ENCODE peak calls at places on chromosomes 2 and 18, in five cellular contexts. P is AG09319, M is nucleus accumbens, L is DMS153, V is neural crest cell. S is an unnamed sample.

GRCh38 chr2:190791347-190791982 is 89.2 kb upstream of the GLS start:
- DNase-seq in P (no peak), M (no peak), L (no peak), V (no peak), S (peak)

GRCh38 chr2:128327180-128327964 is 8.7 kb upstream of the HS6ST1 start:
- DNase-seq in P (no peak), M (no peak), L (no peak), V (no peak), S (no peak)

GRCh38 chr2:120631241-120631640 is 104.4 kb upstream of the GLI2 start:
- DNase-seq in P (no peak), M (no peak), L (no peak), V (no peak), S (no peak)

GRCh38 chr18:44733069-44733753 is 52.5 kb downstream of the SETBP1 start:
- DNase-seq in P (peak), M (no peak), L (no peak), V (no peak), S (no peak)

GRCh38 chr2:210303498-210303897 is 11.5 kb downstream of the MYL1 start:
- DNase-seq in P (no peak), M (no peak), L (no peak), V (no peak), S (no peak)

GRCh38 chr2:36478332-36478738 is 119.6 kb downstream of the FEZ2 start:
- DNase-seq in P (no peak), M (no peak), L (no peak), V (no peak), S (no peak)

GRCh38 chr2:129730979-129731378 is 248.5 kb upstream of the RAB6C start:
- DNase-seq in P (no peak), M (no peak), L (no peak), V (no peak), S (no peak)

GRCh38 chr18:43396266-43396665 is 119.0 kb upstream of the SYT4 start:
- DNase-seq in P (no peak), M (no peak), L (peak), V (no peak), S (peak)

GRCh38 chr18:67433971-67434370 is 82.5 kb downstream of the DSEL start:
- DNase-seq in P (no peak), M (no peak), L (no peak), V (no peak), S (no peak)

GRCh38 chr2:234974501-234975385 is 22.9 kb downstream of the SH3BP4 start:
- DNase-seq in P (peak), M (no peak), L (no peak), V (no peak), S (no peak)

GRCh38 chr2:6986251-6986893 is 69.2 kb downstream of the RNF144A start:
- DNase-seq in P (no peak), M (no peak), L (peak), V (peak), S (peak)

GRCh38 chr2:187825108-187825507 is 270.9 kb upstream of the TFPI start:
- DNase-seq in P (no peak), M (no peak), L (no peak), V (no peak), S (no peak)

GRCh38 chr2:142966281-142966680 is 88.8 kb downstream of the KYNU start:
- DNase-seq in P (peak), M (no peak), L (no peak), V (no peak), S (no peak)

GRCh38 chr2:98932778-98933343 is 3.2 kb downstream of the CRACDL start:
- DNase-seq in P (no peak), M (no peak), L (peak), V (no peak), S (no peak)

GRCh38 chr2:148888003-148888501 is 13.0 kb downstream of the KIF5C start:
- DNase-seq in P (no peak), M (no peak), L (peak), V (no peak), S (no peak)

GRCh38 chr2:26346454-26347053 is at the start of gene ADGRF3:
- DNase-seq in P (no peak), M (peak), L (peak), V (peak), S (peak)

GRCh38 chr2:46942143-46942526 is 26.5 kb upstream of the MCFD2 start:
- DNase-seq in P (no peak), M (no peak), L (no peak), V (no peak), S (peak)

GRCh38 chr2:200515155-200515554 is 5.3 kb upstream of the KCTD18 start:
- DNase-seq in P (no peak), M (no peak), L (no peak), V (no peak), S (no peak)

GRCh38 chr2:9779572-9780264 is 63.6 kb upstream of the TAF1B start:
- DNase-seq in P (no peak), M (no peak), L (no peak), V (no peak), S (no peak)

GRCh38 chr2:71896385-71897144 is 251.1 kb downstream of the CYP26B1 start:
- DNase-seq in P (no peak), M (no peak), L (no peak), V (no peak), S (no peak)

GRCh38 chr18:70172225-70172624 is 33.3 kb downstream of the RTTN start:
- DNase-seq in P (no peak), M (no peak), L (no peak), V (no peak), S (no peak)

GRCh38 chr2:57959380-57959779 is 87.2 kb upstream of the VRK2 start:
- DNase-seq in P (no peak), M (no peak), L (no peak), V (no peak), S (no peak)

GRCh38 chr18:27843783-27844415 is 333.0 kb downstream of the CDH2 start:
- DNase-seq in P (no peak), M (no peak), L (no peak), V (no peak), S (no peak)

GRCh38 chr2:158722266-158723105 is 72.6 kb upstream of the DAPL1 start:
- DNase-seq in P (no peak), M (no peak), L (peak), V (no peak), S (no peak)

GRCh38 chr18:79718878-79719477 is 39.4 kb downstream of the CTDP1 start:
- DNase-seq in P (no peak), M (no peak), L (no peak), V (no peak), S (no peak)

S was measured in NCI-H748 treated with DMSO at 0.1 percent for 48 hours.